ENCODE peak calls at places on chromosomes 2 and 18, in eight cellular contexts. Z is iris pigment epithelial cell; Y is A172; R is dermis blood vessel endothelial cell; C is neural crest cell; P is Kasumi-1; U is activated T-cell treated with anti-CD3 and anti-CD28 coated beads, Interleukin-2, amount 50 U/mL, for 72 hours; H is amygdala. L is an unnamed sample.

GRCh38 chr2:119950966-119951365 is 61.9 kb upstream of the EPB41L5 start:
- DNase-seq in Y (no peak), Z (peak), U (no peak), H (no peak), C (no peak), R (no peak), P (no peak), L (no peak)

GRCh38 chr2:74756356-74756890 is 77.5 kb upstream of the HK2 start:
- DNase-seq in R (no peak), H (no peak), Z (no peak), P (peak), C (no peak), U (no peak), Y (no peak), L (no peak)

GRCh38 chr2:4635289-4635688 is 931.9 kb downstream of the DCDC2C start:
- DNase-seq in U (no peak), C (no peak), H (no peak), R (no peak), Y (no peak), Z (no peak), P (no peak), L (no peak)

GRCh38 chr18:79922971-79923411 is 28.5 kb downstream of the SLC66A2 start:
- DNase-seq in U (no peak), Y (no peak), H (no peak), C (no peak), R (no peak), P (no peak), Z (no peak), L (no peak)

GRCh38 chr2:85390941-85391669 is 19.1 kb downstream of the CAPG start:
- DNase-seq in P (peak), Y (no peak), H (no peak), C (peak), R (peak), U (peak), Z (peak), L (peak)

GRCh38 chr2:27664245-27664574 is 521 bp downstream of the SLC4A1AP start:
- DNase-seq in Z (no peak), U (no peak), Y (no peak), R (no peak), H (no peak), C (no peak), P (no peak), L (no peak)

GRCh38 chr2:116820986-116821385 is 993.5 kb upstream of the DDX18 start:
- DNase-seq in H (no peak), U (no peak), Z (no peak), C (no peak), R (no peak), Y (no peak), P (no peak), L (no peak)

GRCh38 chr2:41932241-41933034 is 115.4 kb upstream of the PKDCC start:
- DNase-seq in P (no peak), U (no peak), R (no peak), Z (peak), Y (no peak), H (no peak), C (no peak), L (peak)

GRCh38 chr18:78739843-78740677 is 239.6 kb upstream of the SALL3 start:
- DNase-seq in U (no peak), P (no peak), H (no peak), Z (no peak), R (no peak), C (no peak), Y (no peak), L (no peak)

GRCh38 chr18:41809652-41810051 is 145.4 kb upstream of the PIK3C3 start:
- DNase-seq in Z (peak), H (no peak), P (no peak), R (no peak), Y (no peak), C (no peak), U (no peak), L (no peak)

GRCh38 chr2:67209107-67209506 is 188.0 kb upstream of the ETAA1 start:
- DNase-seq in U (no peak), P (no peak), Y (no peak), H (no peak), Z (peak), R (no peak), C (no peak), L (no peak)

GRCh38 chr2:233469261-233470006 is 97.1 kb downstream of the USP40 start:
- DNase-seq in Y (no peak), U (no peak), C (no peak), R (no peak), Z (no peak), H (peak), P (no peak), L (no peak)

GRCh38 chr2:205909194-205909572 is 176.8 kb downstream of the INO80D start:
- DNase-seq in U (no peak), P (no peak), H (no peak), R (no peak), Z (no peak), Y (no peak), C (no peak), L (no peak)

GRCh38 chr18:77407733-77408132 is 158.1 kb downstream of the GALR1 start:
- DNase-seq in U (no peak), R (no peak), Y (no peak), H (no peak), P (no peak), C (no peak), Z (no peak), L (no peak)

GRCh38 chr2:113675885-113676284 is 48.8 kb downstream of the RABL2A start:
- DNase-seq in Z (no peak), H (no peak), Y (no peak), R (no peak), C (no peak), P (no peak), U (no peak), L (no peak)

GRCh38 chr2:152042636-152043615 is 55.9 kb downstream of the CACNB4 start:
- DNase-seq in U (no peak), Y (no peak), R (no peak), Z (no peak), C (no peak), P (peak), H (no peak), L (no peak)

GRCh38 chr2:8548871-8549221 is 133.0 kb upstream of the ID2 start:
- DNase-seq in Y (no peak), R (no peak), Z (no peak), H (no peak), C (no peak), U (no peak), P (no peak), L (no peak)

GRCh38 chr2:152717242-152718046 is at the start of gene PRPF40A:
- DNase-seq in U (peak), Y (peak), P (peak), Z (peak), H (peak), C (peak), R (peak), L (peak)

GRCh38 chr2:173037245-173038106 is 38.2 kb upstream of the MAP3K20 start:
- DNase-seq in U (no peak), R (no peak), H (no peak), P (no peak), C (no peak), Z (peak), Y (no peak), L (no peak)

GRCh38 chr2:75481041-75481836 is 79.5 kb downstream of the EVA1A start:
- DNase-seq in Y (no peak), C (no peak), H (no peak), Z (peak), U (no peak), P (peak), R (peak), L (peak)

GRCh38 chr2:51782874-51783765 is 751.2 kb upstream of the NRXN1 start:
- DNase-seq in U (no peak), C (no peak), Y (peak), P (no peak), Z (peak), R (no peak), H (no peak), L (no peak)

GRCh38 chr2:16013571-16013970 is 73.2 kb downstream of the MYCN start:
- DNase-seq in C (peak), Y (no peak), P (no peak), Z (no peak), U (no peak), H (no peak), R (no peak), L (no peak)

GRCh38 chr2:213152065-213152794 is 818 bp upstream of the IKZF2 start:
- DNase-seq in Z (peak), P (peak), H (peak), U (peak), Y (peak), R (peak), C (peak), L (peak)

GRCh38 chr18:21314721-21315120 is 72.7 kb downstream of the GREB1L start:
- DNase-seq in P (no peak), C (no peak), H (no peak), U (no peak), Z (no peak), Y (peak), R (peak), L (peak)

GRCh38 chr2:40361478-40361877 is 90.4 kb downstream of the SLC8A1 start:
- DNase-seq in C (no peak), H (no peak), P (no peak), R (no peak), Y (no peak), U (no peak), Z (no peak), L (no peak)

GRCh38 chr2:231452799-231453508 is 11.3 kb downstream of the NCL start:
- DNase-seq in R (no peak), C (no peak), H (no peak), P (no peak), Y (no peak), Z (no peak), U (no peak), L (peak)

GRCh38 chr18:32095156-32095555 is 3.5 kb downstream of the RNF138 start:
- DNase-seq in P (no peak), H (no peak), R (no peak), U (peak), Y (no peak), Z (peak), C (no peak), L (peak)

GRCh38 chr18:36412778-36413177 is 115.3 kb downstream of the FHOD3 start:
- DNase-seq in P (peak), C (no peak), R (peak), U (no peak), H (no peak), Y (peak), Z (peak), L (peak)

GRCh38 chr2:47767880-47768609 is 14.9 kb upstream of the MSH6 start:
- DNase-seq in C (peak), Z (peak), Y (peak), H (peak), P (peak), U (peak), R (peak), L (peak)

GRCh38 chr2:120353591-120353898 is 7.6 kb downstream of the INHBB start:
- DNase-seq in Z (no peak), P (no peak), U (no peak), C (no peak), R (no peak), H (no peak), Y (no peak), L (no peak)

GRCh38 chr2:219475697-219476604 is 22.7 kb upstream of the GMPPA start:
- DNase-seq in P (no peak), C (peak), Z (peak), R (peak), U (peak), Y (peak), H (peak), L (peak)

GRCh38 chr2:9813312-9814128 is 29.8 kb upstream of the TAF1B start:
- DNase-seq in H (peak), P (peak), C (peak), Y (peak), U (peak), R (peak), Z (peak), L (peak)

GRCh38 chr18:5251117-5251516 is 44.4 kb downstream of the ZBTB14 start:
- DNase-seq in R (no peak), Z (no peak), P (no peak), U (no peak), C (no peak), Y (no peak), H (no peak), L (no peak)

GRCh38 chr2:7774481-7774880 is 857.3 kb downstream of the RNF144A start:
- DNase-seq in C (no peak), Z (no peak), H (no peak), Y (no peak), P (no peak), R (no peak), U (peak), L (no peak)